ENCODE peak calls at places on chromosomes 1 and 21, in four cellular contexts. J is activated CD8-positive, alpha-beta memory T cell treated with anti-CD3 and anti-CD28 coated beads for 24 hours; G is A549; V is fibroblast of pulmonary artery. Q is an unnamed sample.

GRCh38 chr1:246971322-246971721 is 36.5 kb downstream of the ZNF695 start:
- DNase-seq in V (peak; percentile 76), J (peak; percentile 67), G (no peak), Q (no peak)

GRCh38 chr21:35212393-35213127 is 163.5 kb upstream of the RUNX1 start:
- DNase-seq in J (no peak), V (peak; percentile 42), G (no peak), Q (no peak)

GRCh38 chr1:84689514-84690396 is 506 bp downstream of the SSX2IP start:
- DNase-seq in G (peak; percentile 18), V (peak; percentile 50), J (no peak), Q (peak; percentile 51)

GRCh38 chr1:3956527-3957170 is 56.6 kb upstream of the C1orf174 start:
- DNase-seq in G (no peak), J (no peak), V (no peak), Q (no peak)

GRCh38 chr1:31238612-31238985 is 1.1 kb downstream of the NKAIN1 start:
- DNase-seq in G (no peak), J (no peak), V (no peak), Q (no peak)

GRCh38 chr1:153919879-153920852 is 2.6 kb downstream of the GATAD2B start:
- DNase-seq in J (no peak), V (peak; percentile 42), G (no peak), Q (no peak)

GRCh38 chr21:16633851-16634521 is 878.9 kb upstream of the CXADR start:
- DNase-seq in J (no peak), G (no peak), V (peak; percentile 69), Q (no peak)

GRCh38 chr1:48026275-48026674 is 29.1 kb upstream of the TRABD2B start:
- DNase-seq in V (peak; percentile 40), J (no peak), G (no peak), Q (peak; percentile 9)

GRCh38 chr1:175885247-175885646 is 141.9 kb upstream of the TNR start:
- DNase-seq in J (no peak), G (no peak), V (peak; percentile 53), Q (no peak)

GRCh38 chr1:43035821-43036456 is 77.3 kb upstream of the SLC2A1 start:
- DNase-seq in J (no peak), V (no peak), G (no peak), Q (no peak)

GRCh38 chr1:246072456-246072855 is 434.6 kb downstream of the SMYD3 start:
- DNase-seq in J (no peak), G (no peak), V (no peak), Q (no peak)